ENCODE peak calls at places on chromosomes 2 and 18, in eight cellular contexts. One of them, this sample, is unnamed.

GRCh38 chr2:28450901-28451565 is 44.8 kb upstream of the PLB1 start:
- DNase-seq in NB4: no peak
- DNase-seq in H1: no peak
- DNase-seq in Peyer's patch: no peak
- DNase-seq in K562: no peak
- DNase-seq in spleen: no peak
- DNase-seq in HepG2: no peak
- DNase-seq in esophagus muscularis mucosa: no peak
- DNase-seq in this sample: no peak

GRCh38 chr2:62472321-62472720 is 33.7 kb downstream of the TMEM17 start:
- DNase-seq in NB4: no peak
- DNase-seq in H1: no peak
- DNase-seq in Peyer's patch: no peak
- DNase-seq in K562: no peak
- DNase-seq in spleen: no peak
- DNase-seq in HepG2: no peak
- DNase-seq in esophagus muscularis mucosa: no peak
- DNase-seq in this sample: no peak

GRCh38 chr2:72949045-72949444 is 31.7 kb downstream of the EMX1 start:
- DNase-seq in NB4: no peak
- DNase-seq in H1: no peak
- DNase-seq in Peyer's patch: no peak
- DNase-seq in K562: no peak
- DNase-seq in spleen: no peak
- DNase-seq in HepG2: no peak
- DNase-seq in esophagus muscularis mucosa: no peak
- DNase-seq in this sample: no peak

GRCh38 chr2:163751696-163752095 is 15.9 kb upstream of the FIGN start:
- DNase-seq in NB4: no peak
- DNase-seq in H1: no peak
- DNase-seq in Peyer's patch: no peak
- DNase-seq in K562: no peak
- DNase-seq in spleen: no peak
- DNase-seq in HepG2: no peak
- DNase-seq in esophagus muscularis mucosa: no peak
- DNase-seq in this sample: no peak

GRCh38 chr2:178277741-178278197 is 83.5 kb downstream of the OSBPL6 start:
- DNase-seq in NB4: no peak
- DNase-seq in H1: no peak
- DNase-seq in Peyer's patch: no peak
- DNase-seq in K562: peak
- DNase-seq in spleen: no peak
- DNase-seq in HepG2: peak
- DNase-seq in esophagus muscularis mucosa: no peak
- DNase-seq in this sample: no peak

GRCh38 chr2:186308347-186308746 is 177.7 kb upstream of the ZC3H15 start:
- DNase-seq in NB4: peak
- DNase-seq in H1: no peak
- DNase-seq in Peyer's patch: no peak
- DNase-seq in K562: no peak
- DNase-seq in spleen: no peak
- DNase-seq in HepG2: peak
- DNase-seq in esophagus muscularis mucosa: no peak
- DNase-seq in this sample: no peak

GRCh38 chr2:112451317-112451716 is 17.9 kb upstream of the RGPD8 start:
- DNase-seq in NB4: no peak
- DNase-seq in H1: no peak
- DNase-seq in Peyer's patch: no peak
- DNase-seq in K562: no peak
- DNase-seq in spleen: no peak
- DNase-seq in HepG2: no peak
- DNase-seq in esophagus muscularis mucosa: peak
- DNase-seq in this sample: no peak

GRCh38 chr2:109324859-109325258 is 195.9 kb downstream of the SH3RF3 start:
- DNase-seq in NB4: peak
- DNase-seq in H1: no peak
- DNase-seq in Peyer's patch: peak
- DNase-seq in K562: no peak
- DNase-seq in spleen: no peak
- DNase-seq in HepG2: no peak
- DNase-seq in esophagus muscularis mucosa: no peak
- DNase-seq in this sample: peak

GRCh38 chr18:58254873-58255511 is 211.0 kb downstream of the NEDD4L start:
- DNase-seq in NB4: no peak
- DNase-seq in H1: no peak
- DNase-seq in Peyer's patch: no peak
- DNase-seq in K562: no peak
- DNase-seq in spleen: no peak
- DNase-seq in HepG2: no peak
- DNase-seq in esophagus muscularis mucosa: peak
- DNase-seq in this sample: no peak
- TF ChIP-seq POLR2A in NB4: no peak
- TF ChIP-seq POLR2A in H1: no peak
- TF ChIP-seq POLR2A in Peyer's patch: no peak
- TF ChIP-seq POLR2A in K562: no peak
- TF ChIP-seq POLR2A in spleen: no peak
- TF ChIP-seq POLR2A in HepG2: no peak
- TF ChIP-seq POLR2A in esophagus muscularis mucosa: no peak
- TF ChIP-seq POLR2A in this sample: no peak

GRCh38 chr2:218272531-218273212 is 2.4 kb downstream of the PNKD start:
- DNase-seq in NB4: peak
- DNase-seq in H1: no peak
- DNase-seq in Peyer's patch: peak
- DNase-seq in K562: peak
- DNase-seq in spleen: peak
- DNase-seq in HepG2: peak
- DNase-seq in esophagus muscularis mucosa: peak
- DNase-seq in this sample: peak
- TF ChIP-seq POLR2A in NB4: no peak
- TF ChIP-seq POLR2A in H1: no peak
- TF ChIP-seq POLR2A in Peyer's patch: peak
- TF ChIP-seq POLR2A in K562: no peak
- TF ChIP-seq POLR2A in spleen: no peak
- TF ChIP-seq POLR2A in HepG2: peak
- TF ChIP-seq POLR2A in esophagus muscularis mucosa: no peak
- TF ChIP-seq POLR2A in this sample: peak

GRCh38 chr18:58102875-58103274 is 58.8 kb downstream of the NEDD4L start:
- DNase-seq in NB4: no peak
- DNase-seq in H1: no peak
- DNase-seq in Peyer's patch: no peak
- DNase-seq in K562: no peak
- DNase-seq in spleen: no peak
- DNase-seq in HepG2: peak
- DNase-seq in esophagus muscularis mucosa: no peak
- DNase-seq in this sample: no peak
- TF ChIP-seq POLR2A in NB4: no peak
- TF ChIP-seq POLR2A in H1: no peak
- TF ChIP-seq POLR2A in Peyer's patch: no peak
- TF ChIP-seq POLR2A in K562: no peak
- TF ChIP-seq POLR2A in spleen: no peak
- TF ChIP-seq POLR2A in HepG2: no peak
- TF ChIP-seq POLR2A in esophagus muscularis mucosa: no peak
- TF ChIP-seq POLR2A in this sample: no peak

GRCh38 chr2:64262816-64263215 is 118.6 kb upstream of the PELI1 start:
- DNase-seq in NB4: no peak
- DNase-seq in H1: no peak
- DNase-seq in Peyer's patch: no peak
- DNase-seq in K562: no peak
- DNase-seq in spleen: no peak
- DNase-seq in HepG2: no peak
- DNase-seq in esophagus muscularis mucosa: no peak
- DNase-seq in this sample: no peak

GRCh38 chr2:64267699-64268098 is 123.5 kb upstream of the PELI1 start:
- DNase-seq in NB4: no peak
- DNase-seq in H1: peak
- DNase-seq in Peyer's patch: no peak
- DNase-seq in K562: no peak
- DNase-seq in spleen: no peak
- DNase-seq in HepG2: no peak
- DNase-seq in esophagus muscularis mucosa: peak
- DNase-seq in this sample: no peak

GRCh38 chr2:64273524-64274398 is 129.5 kb upstream of the PELI1 start:
- DNase-seq in NB4: peak
- DNase-seq in H1: no peak
- DNase-seq in Peyer's patch: no peak
- DNase-seq in K562: no peak
- DNase-seq in spleen: no peak
- DNase-seq in HepG2: peak
- DNase-seq in esophagus muscularis mucosa: no peak
- DNase-seq in this sample: peak

GRCh38 chr2:64263315-64263714 is 119.1 kb upstream of the PELI1 start:
- DNase-seq in NB4: no peak
- DNase-seq in H1: no peak
- DNase-seq in Peyer's patch: no peak
- DNase-seq in K562: no peak
- DNase-seq in spleen: no peak
- DNase-seq in HepG2: no peak
- DNase-seq in esophagus muscularis mucosa: no peak
- DNase-seq in this sample: no peak

GRCh38 chr2:64268330-64268729 is 124.1 kb upstream of the PELI1 start:
- DNase-seq in NB4: no peak
- DNase-seq in H1: no peak
- DNase-seq in Peyer's patch: no peak
- DNase-seq in K562: no peak
- DNase-seq in spleen: no peak
- DNase-seq in HepG2: no peak
- DNase-seq in esophagus muscularis mucosa: no peak
- DNase-seq in this sample: no peak
- TF ChIP-seq POLR2A in NB4: no peak
- TF ChIP-seq POLR2A in H1: no peak
- TF ChIP-seq POLR2A in Peyer's patch: no peak
- TF ChIP-seq POLR2A in K562: no peak
- TF ChIP-seq POLR2A in spleen: no peak
- TF ChIP-seq POLR2A in HepG2: no peak
- TF ChIP-seq POLR2A in esophagus muscularis mucosa: no peak
- TF ChIP-seq POLR2A in this sample: no peak

GRCh38 chr2:85437488-85438290 is 19.2 kb downstream of the SH2D6 start:
- DNase-seq in NB4: peak
- DNase-seq in H1: no peak
- DNase-seq in Peyer's patch: peak
- DNase-seq in K562: peak
- DNase-seq in spleen: peak
- DNase-seq in HepG2: no peak
- DNase-seq in esophagus muscularis mucosa: peak
- DNase-seq in this sample: peak
- TF ChIP-seq POLR2A in NB4: peak
- TF ChIP-seq POLR2A in H1: peak
- TF ChIP-seq POLR2A in Peyer's patch: peak
- TF ChIP-seq POLR2A in K562: peak
- TF ChIP-seq POLR2A in spleen: no peak
- TF ChIP-seq POLR2A in HepG2: no peak
- TF ChIP-seq POLR2A in esophagus muscularis mucosa: peak
- TF ChIP-seq POLR2A in this sample: peak

DNA sequence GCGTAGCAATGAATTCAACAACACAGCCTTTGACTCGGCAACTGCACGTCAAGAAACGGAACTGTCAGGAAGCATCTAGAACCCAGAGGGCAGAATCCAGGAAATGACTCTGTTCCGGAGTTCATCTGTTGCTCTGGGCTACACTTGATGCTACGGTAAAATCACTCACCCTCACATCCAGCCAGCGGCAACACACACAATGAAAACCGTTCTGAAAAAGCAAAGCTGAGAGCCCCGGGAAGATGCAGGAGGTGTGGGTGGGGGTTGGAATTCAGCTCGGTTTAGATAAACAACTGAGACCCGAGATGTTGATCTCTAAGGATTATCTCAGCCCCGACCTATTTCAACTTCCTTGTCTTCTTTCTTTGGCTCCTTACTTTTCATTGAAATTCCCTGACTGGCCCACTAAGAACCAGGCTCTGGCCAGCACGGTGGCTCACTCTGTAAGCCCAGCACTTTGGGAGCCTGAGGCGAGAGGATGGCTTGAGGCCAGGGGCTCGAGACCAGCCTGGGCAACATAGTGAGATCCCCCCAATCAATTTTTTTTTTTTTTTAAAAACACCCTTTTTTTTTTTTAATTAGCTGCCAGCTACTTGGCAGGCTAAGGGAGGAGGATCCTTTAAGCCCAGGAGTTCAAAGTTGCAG is 13.3 kb upstream of the RAB17 start:
- DNase-seq in NB4: peak
- DNase-seq in H1: no peak
- DNase-seq in Peyer's patch: peak
- DNase-seq in K562: no peak
- DNase-seq in spleen: no peak
- DNase-seq in HepG2: peak
- DNase-seq in esophagus muscularis mucosa: no peak
- DNase-seq in this sample: peak
- TF ChIP-seq POLR2A in NB4: no peak
- TF ChIP-seq POLR2A in H1: no peak
- TF ChIP-seq POLR2A in Peyer's patch: no peak
- TF ChIP-seq POLR2A in K562: no peak
- TF ChIP-seq POLR2A in spleen: peak
- TF ChIP-seq POLR2A in HepG2: no peak
- TF ChIP-seq POLR2A in esophagus muscularis mucosa: no peak
- TF ChIP-seq POLR2A in this sample: peak

DNA sequence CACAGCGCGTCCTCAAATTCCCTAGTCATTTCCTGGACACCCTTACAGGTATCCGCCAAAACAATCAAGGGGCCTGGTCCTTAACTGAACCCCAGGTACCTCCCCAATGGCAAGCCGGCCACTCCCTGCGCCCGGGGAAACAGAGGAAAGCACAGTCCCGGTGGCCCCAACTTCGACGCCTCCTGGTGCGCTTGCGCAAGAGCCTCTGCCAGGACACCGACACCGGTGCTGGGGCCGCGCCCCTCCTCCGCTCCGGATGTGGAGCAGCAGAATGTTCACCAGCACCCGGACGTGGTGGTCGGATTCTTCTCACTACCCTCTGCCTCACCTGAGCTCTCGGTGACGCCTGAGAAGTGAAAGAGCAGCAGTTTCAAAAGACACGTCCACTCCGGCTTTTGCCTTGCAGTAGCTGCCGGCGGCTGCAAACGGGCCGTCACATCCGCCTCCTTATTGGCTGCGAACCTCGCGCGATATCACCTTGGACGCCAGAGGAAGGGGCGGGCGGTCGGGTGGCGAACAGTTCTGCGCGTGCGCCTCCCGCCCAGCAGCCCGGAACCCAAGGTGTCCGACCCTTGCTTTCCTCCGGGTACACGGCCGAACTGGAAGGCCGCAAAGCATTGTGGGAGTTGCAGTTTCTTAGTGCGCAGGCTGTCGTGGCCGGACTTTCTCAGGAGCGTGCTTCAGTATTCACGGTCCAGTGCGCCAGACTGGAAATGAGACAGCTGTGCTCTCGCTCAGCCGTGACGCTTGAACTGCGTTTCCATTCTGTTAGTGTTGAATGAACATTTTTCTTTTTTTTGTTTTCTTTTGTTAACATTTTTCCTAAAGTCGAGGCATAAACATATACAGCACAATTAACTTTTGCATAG is at the start of gene TXNDC9:
- DNase-seq in NB4: peak
- DNase-seq in H1: peak
- DNase-seq in Peyer's patch: peak
- DNase-seq in K562: peak
- DNase-seq in spleen: peak
- DNase-seq in HepG2: peak
- DNase-seq in esophagus muscularis mucosa: peak
- DNase-seq in this sample: peak
- TF ChIP-seq POLR2A in NB4: peak
- TF ChIP-seq POLR2A in H1: peak
- TF ChIP-seq POLR2A in Peyer's patch: peak
- TF ChIP-seq POLR2A in K562: peak
- TF ChIP-seq POLR2A in spleen: no peak
- TF ChIP-seq POLR2A in HepG2: peak
- TF ChIP-seq POLR2A in esophagus muscularis mucosa: peak
- TF ChIP-seq POLR2A in this sample: peak